ENCODE peak calls at places on chromosomes 12 and 14, in five cellular contexts. D is tibial nerve; O is dorsolateral prefrontal cortex; K is central memory CD4-positive, alpha-beta T cell; W is breast epithelium. M is an unnamed sample.

GRCh38 chr12:127340381-127340780 is 926.6 kb upstream of the TMEM132C start:
- DNase-seq in D (no peak), K (no peak), O (no peak), W (no peak), M (no peak)

GRCh38 chr14:105503296-105503640 is 12.2 kb downstream of the TEDC1 start:
- DNase-seq in K (no peak), W (no peak), O (peak), D (no peak), M (peak)

GRCh38 chr14:71209888-71210287 is 302.6 kb downstream of the PCNX1 start:
- DNase-seq in W (no peak), O (no peak), D (no peak), K (no peak), M (no peak)

GRCh38 chr14:86153480-86153879 is 623.5 kb downstream of the FLRT2 start:
- DNase-seq in W (no peak), D (no peak), O (no peak), K (no peak), M (no peak)

GRCh38 chr12:70251226-70251625 is 8.0 kb downstream of the CNOT2 start:
- DNase-seq in K (no peak), D (no peak), O (no peak), W (no peak), M (no peak)

GRCh38 chr12:57299514-57300016 is 48.6 kb upstream of the STAC3 start:
- DNase-seq in W (no peak), O (no peak), K (no peak), D (no peak), M (no peak)

GRCh38 chr12:49111206-49111605 is 559 bp upstream of the LMBR1L start:
- DNase-seq in D (no peak), W (no peak), O (no peak), K (no peak), M (no peak)

GRCh38 chr12:116820077-116820656 is 61.1 kb downstream of the HRK start:
- DNase-seq in D (no peak), W (no peak), K (no peak), O (no peak), M (no peak)

GRCh38 chr14:105340821-105341408 is 26.4 kb downstream of the PACS2 start:
- DNase-seq in O (no peak), K (no peak), W (no peak), D (no peak), M (no peak)

GRCh38 chr14:69038449-69039286 is 59.6 kb upstream of the ACTN1 start:
- DNase-seq in D (no peak), O (no peak), W (no peak), K (no peak), M (no peak)

GRCh38 chr14:23514009-23514962 is 37.3 kb downstream of the ZFHX2 start:
- DNase-seq in D (no peak), O (peak), W (peak), K (no peak), M (no peak)

GRCh38 chr12:1046727-1047126 is 55.7 kb downstream of the ERC1 start:
- DNase-seq in W (no peak), K (no peak), O (no peak), D (no peak), M (no peak)

M was measured in chondrocyte.